ENCODE peak calls at places on chromosomes 4 and X, in eight cellular contexts. B is progenitor cell of endocrine pancreas; C is omental fat pad; T is activated T-helper 2 cell treated with anti-CD3 and anti-CD28 coated beads, Interferon-gamma antibody, Interleukin-2, Interleukin-4, amounts not matched to agents 10 μg/mL and 5 μg/mL and 100 μg/mL, durations not matched to agents 14 hours and 24 hours and 36 hours; Z is upper lobe of left lung; J is WTC11; W is NCI-H82; P is Right ventricle myocardium superior. X is an unnamed sample.

GRCh38 chr4:47104986-47105385 is 73.6 kb downstream of the GABRB1 start:
- DNase-seq in B (no peak), C (no peak), T (no peak), Z (no peak), J (no peak), W (no peak), P (no peak), X (no peak)

GRCh38 chr4:166400270-166400894 is 527.3 kb downstream of the TLL1 start:
- DNase-seq in B (no peak), C (no peak), T (no peak), Z (no peak), J (no peak), W (no peak), P (no peak), X (peak)

GRCh38 chr4:77465271-77465670 is 140.3 kb upstream of the CXCL13 start:
- DNase-seq in B (no peak), C (no peak), T (no peak), Z (no peak), J (peak), W (peak), P (no peak), X (peak)

GRCh38 chr4:186659936-186660335 is 63.7 kb downstream of the FAT1 start:
- DNase-seq in B (no peak), C (no peak), T (no peak), Z (no peak), J (no peak), W (no peak), P (no peak), X (no peak)

GRCh38 chr4:153788419-153789276 is at the start of gene SFRP2:
- DNase-seq in B (no peak), C (no peak), T (no peak), Z (peak), J (peak), W (peak), P (peak), X (peak)

GRCh38 chrX:109352121-109352556 is 129.7 kb downstream of the GUCY2F start:
- DNase-seq in B (no peak), C (no peak), T (no peak), Z (no peak), J (no peak), W (no peak), P (peak), X (no peak)

GRCh38 chr4:25128671-25129070 is 31.6 kb downstream of the SEPSECS start:
- DNase-seq in B (no peak), C (no peak), T (no peak), Z (no peak), J (no peak), W (no peak), P (no peak), X (peak)

GRCh38 chrX:39018526-39018925 is 217.3 kb downstream of the MID1IP1 start:
- DNase-seq in B (no peak), C (no peak), T (no peak), Z (no peak), J (no peak), W (no peak), P (no peak), X (peak)